ENCODE peak calls at places on chromosomes 5 and 9, in ten cellular contexts. X is uterus, H is ovary, D is HepG2, E is body of pancreas, K is sigmoid colon, C is heart left ventricle, I is transverse colon, F is breast epithelium, N is gastrocnemius medialis. J is an unnamed sample.
A peak's percentile ranks its signal among the peaks of the same experiment; 100 is the strongest.

GRCh38 chr5:54514841-54515432 is 2.6 kb upstream of the SNX18 start:
- DNase-seq in I (no peak), K (no peak), D (no peak), X (no peak), F (no peak), E (no peak), N (no peak), H (no peak), C (no peak), J (no peak)

GRCh38 chr9:114694719-114695269 is 12.8 kb upstream of the TEX48 start:
- DNase-seq in I (no peak), E (no peak), X (no peak), K (no peak), H (no peak), F (no peak), C (no peak), D (no peak), N (no peak), J (no peak)

GRCh38 chr5:6202615-6203365 is 175.6 kb downstream of the MED10 start:
- DNase-seq in X (no peak), N (no peak), K (no peak), E (no peak), D (peak; percentile 19), C (no peak), I (no peak), H (no peak), F (no peak), J (no peak)

GRCh38 chr5:27810458-27810857 is 772.1 kb upstream of the CDH9 start:
- DNase-seq in C (no peak), I (no peak), E (no peak), F (no peak), H (no peak), N (no peak), K (no peak), X (no peak), D (no peak), J (no peak)

GRCh38 chr9:35499701-35500030 is 9.8 kb downstream of the RUSC2 start:
- DNase-seq in N (no peak), C (no peak), E (no peak), F (no peak), H (no peak), I (no peak), X (no peak), K (no peak), D (no peak), J (no peak)

GRCh38 chr5:75405296-75405695 is 68.3 kb downstream of the HMGCR start:
- DNase-seq in I (no peak), E (no peak), F (no peak), H (no peak), C (no peak), D (no peak), K (no peak), X (no peak), N (no peak), J (no peak)

GRCh38 chr5:25544652-25545249 is 900.0 kb upstream of the CDH10 start:
- DNase-seq in C (no peak), E (peak; percentile 19), X (no peak), H (no peak), N (no peak), I (no peak), D (peak; percentile 31), K (no peak), F (no peak), J (no peak)

GRCh38 chr5:127844631-127845030 is 141.4 kb downstream of the CCDC192 start:
- DNase-seq in H (no peak), K (peak; percentile 64), C (no peak), F (peak; percentile 87), X (no peak), D (no peak), E (no peak), N (no peak), I (peak; percentile 30), J (no peak)

GRCh38 chr9:18357321-18357720 is 116.6 kb upstream of the ADAMTSL1 start:
- DNase-seq in H (no peak), F (no peak), D (no peak), E (no peak), X (no peak), C (no peak), K (no peak), I (no peak), N (no peak), J (no peak)

GRCh38 chr5:172642511-172642910 is 1.4 kb downstream of the NEURL1B start:
- DNase-seq in D (no peak), X (no peak), N (no peak), C (peak; percentile 39), E (no peak), I (no peak), K (no peak), H (no peak), F (no peak), J (no peak)

GRCh38 chr9:80496901-80497565 is 925.3 kb downstream of the TLE4 start:
- DNase-seq in E (no peak), H (no peak), I (no peak), X (no peak), F (no peak), D (no peak), C (no peak), K (no peak), N (no peak), J (no peak)

GRCh38 chr5:36730537-36731216 is 124.3 kb downstream of the SLC1A3 start:
- DNase-seq in I (no peak), K (no peak), D (no peak), X (no peak), H (no peak), N (no peak), F (no peak), E (no peak), C (no peak), J (no peak)

GRCh38 chr5:33539192-33539591 is 98.4 kb downstream of the TARS1 start:
- DNase-seq in X (no peak), H (no peak), D (no peak), K (no peak), N (no peak), I (no peak), E (no peak), F (no peak), C (no peak), J (no peak)

GRCh38 chr5:146048994-146049703 is 56.2 kb downstream of the PLAC8L1 start:
- DNase-seq in D (peak; percentile 66), N (no peak), F (no peak), H (no peak), K (no peak), E (peak; percentile 57), C (no peak), I (peak; percentile 65), X (no peak), J (peak; percentile 46)

GRCh38 chr9:137310190-137311052 is 8.3 kb upstream of the NRARP start:
- DNase-seq in E (peak; percentile 76), H (peak; percentile 26), X (no peak), N (no peak), C (peak; percentile 58), K (no peak), F (no peak), I (peak; percentile 79), D (no peak), J (peak; percentile 88)

GRCh38 chr5:133220851-133221674 is 169.2 kb downstream of the HSPA4 start:
- DNase-seq in F (peak; percentile 14), C (no peak), K (peak; percentile 18), I (no peak), N (no peak), E (no peak), H (no peak), X (no peak), D (peak; percentile 52), J (peak; percentile 75)

DNA sequence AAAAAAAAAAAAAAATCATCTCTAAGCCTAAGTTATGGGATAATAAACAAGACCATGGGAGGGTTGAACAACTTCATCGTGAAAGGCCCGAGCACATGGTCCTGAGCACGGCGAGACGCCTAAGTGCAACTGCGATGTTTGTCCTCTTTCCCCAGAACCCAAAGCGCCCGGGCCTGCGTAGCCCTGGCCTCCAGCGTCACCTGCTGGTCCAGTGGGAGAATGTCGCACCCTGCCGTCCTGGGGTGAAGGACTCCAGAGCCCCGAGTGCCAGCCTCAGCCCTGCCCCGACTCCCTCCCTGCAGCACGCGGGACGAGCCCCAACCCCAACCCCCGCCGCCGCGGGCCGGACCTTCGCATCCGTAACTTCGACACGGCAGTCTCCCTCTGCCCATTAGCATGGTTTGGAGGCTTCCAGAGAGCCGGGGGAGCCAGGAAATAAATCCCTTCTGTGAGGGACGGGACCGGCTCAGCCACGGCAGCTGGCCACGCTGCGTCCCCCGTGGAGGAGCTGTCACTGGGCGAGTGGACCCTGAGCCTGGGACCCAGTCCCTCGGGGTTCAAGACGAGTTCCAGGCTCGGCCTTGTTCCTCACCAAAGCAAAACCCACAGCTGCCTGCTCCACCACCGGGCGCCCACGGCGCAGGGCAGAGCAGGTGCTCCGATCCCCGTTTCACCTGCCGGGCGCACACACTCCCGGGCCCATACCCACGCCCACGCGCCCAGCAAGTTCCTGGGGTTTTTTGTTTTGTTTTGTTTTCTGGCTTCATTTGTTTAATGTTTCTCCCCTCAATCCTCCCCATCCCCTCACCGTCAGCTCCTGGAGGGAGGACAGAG is 132.5 kb upstream of the HAND1 start:
- DNase-seq in D (peak; percentile 55), X (peak; percentile 24), K (peak; percentile 91), I (peak; percentile 75), E (peak; percentile 79), H (peak; percentile 41), C (peak; percentile 79), F (peak; percentile 29), N (peak; percentile 32), J (peak; percentile 92)
- H3K4me3 ChIP-seq in D (peak overlapping the region; percentile 10), X (no peak overlapping the region), K (peak overlapping the region; percentile 41), I (no peak overlapping the region), E (no peak overlapping the region), H (no peak overlapping the region), C (peak overlapping the region; percentile 34), F (peak overlapping the region; percentile 58), N (peak overlapping the region; percentile 5), J (no peak overlapping the region)

GRCh38 chr5:94159144-94159543 is 417.7 kb upstream of the POU5F2 start:
- DNase-seq in X (no peak), N (no peak), K (no peak), H (no peak), F (no peak), C (no peak), I (no peak), D (no peak), E (no peak), J (no peak)
- TF ChIP-seq CTCF in X (no peak), N (no peak), K (no peak), H (no peak), F (no peak), C (no peak), I (no peak), D (no peak), E (no peak), J (no peak)

GRCh38 chr9:69605406-69605805 is 66.8 kb downstream of the APBA1 start:
- DNase-seq in C (no peak), N (no peak), K (no peak), D (no peak), H (no peak), I (no peak), X (no peak), F (no peak), E (no peak), J (no peak)
- TF ChIP-seq POLR2A in C (no peak), N (no peak), K (no peak), D (no peak), H (no peak), I (no peak), X (no peak), F (no peak), E (no peak), J (no peak)

DNA sequence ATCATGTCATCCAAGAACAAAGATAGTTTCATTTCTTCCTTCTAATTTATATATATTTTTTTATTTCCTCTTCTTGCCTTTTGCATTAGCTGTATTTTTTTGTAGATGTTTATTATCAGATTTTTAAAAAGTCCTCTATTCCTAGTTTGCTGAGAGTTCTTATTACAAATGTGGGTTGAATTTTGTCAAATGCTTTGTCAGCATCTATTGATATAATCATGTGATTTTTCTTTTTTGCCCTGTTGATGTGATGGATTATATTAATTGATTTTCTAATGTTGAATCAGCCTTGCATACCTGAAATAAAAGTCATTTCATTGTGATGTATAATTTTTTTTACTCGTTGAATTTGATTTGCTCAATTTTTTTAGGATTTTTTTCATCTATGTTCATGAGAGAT is 46.9 kb downstream of the FOXB2 start:
- DNase-seq in H (no peak), F (no peak), X (no peak), C (no peak), K (no peak), I (no peak), N (no peak), E (no peak), D (no peak), J (no peak)
- H3K4me3 ChIP-seq in H (no peak overlapping the region), F (no peak overlapping the region), X (no peak overlapping the region), C (no peak overlapping the region), K (no peak overlapping the region), I (no peak overlapping the region), N (no peak overlapping the region), E (no peak overlapping the region), D (no peak overlapping the region), J (no peak overlapping the region)